ENCODE peak calls at places on chromosomes 3 and 15, in six cellular contexts. One of them, this sample, is unnamed.

GRCh38 chr3:156416846-156417581 is 137.9 kb downstream of the SSR3 start:
- DNase-seq in Daoy: no peak
- DNase-seq in fibroblast of lung: peak
- DNase-seq in hepatic stellate cell: no peak
- DNase-seq in CD4-positive, CD25-positive, alpha-beta regulatory T cell: no peak
- DNase-seq in stimulated activated naive CD4-positive, alpha-beta T cell: no peak
- DNase-seq in this sample: no peak

GRCh38 chr3:148466143-148466542 is 231.6 kb upstream of the AGTR1 start:
- DNase-seq in Daoy: peak
- DNase-seq in fibroblast of lung: peak
- DNase-seq in hepatic stellate cell: no peak
- DNase-seq in CD4-positive, CD25-positive, alpha-beta regulatory T cell: no peak
- DNase-seq in stimulated activated naive CD4-positive, alpha-beta T cell: no peak
- DNase-seq in this sample: no peak

GRCh38 chr3:169280010-169280585 is 383.4 kb downstream of the MECOM start:
- DNase-seq in Daoy: no peak
- DNase-seq in fibroblast of lung: peak
- DNase-seq in hepatic stellate cell: no peak
- DNase-seq in CD4-positive, CD25-positive, alpha-beta regulatory T cell: no peak
- DNase-seq in stimulated activated naive CD4-positive, alpha-beta T cell: no peak
- DNase-seq in this sample: no peak

GRCh38 chr3:104908761-104909160 is 457.9 kb upstream of the ALCAM start:
- DNase-seq in Daoy: no peak
- DNase-seq in fibroblast of lung: no peak
- DNase-seq in hepatic stellate cell: no peak
- DNase-seq in CD4-positive, CD25-positive, alpha-beta regulatory T cell: no peak
- DNase-seq in stimulated activated naive CD4-positive, alpha-beta T cell: no peak
- DNase-seq in this sample: no peak

GRCh38 chr3:67649681-67650080 is 4.7 kb downstream of the SUCLG2 start:
- DNase-seq in Daoy: no peak
- DNase-seq in fibroblast of lung: no peak
- DNase-seq in hepatic stellate cell: no peak
- DNase-seq in CD4-positive, CD25-positive, alpha-beta regulatory T cell: no peak
- DNase-seq in stimulated activated naive CD4-positive, alpha-beta T cell: no peak
- DNase-seq in this sample: no peak

GRCh38 chr15:71455878-71456277 is 340.6 kb downstream of the THSD4 start:
- DNase-seq in Daoy: no peak
- DNase-seq in fibroblast of lung: no peak
- DNase-seq in hepatic stellate cell: no peak
- DNase-seq in CD4-positive, CD25-positive, alpha-beta regulatory T cell: no peak
- DNase-seq in stimulated activated naive CD4-positive, alpha-beta T cell: no peak
- DNase-seq in this sample: no peak

GRCh38 chr15:41774873-41775417 is 661 bp downstream of the MAPKBP1 start:
- DNase-seq in Daoy: no peak
- DNase-seq in fibroblast of lung: no peak
- DNase-seq in hepatic stellate cell: no peak
- DNase-seq in CD4-positive, CD25-positive, alpha-beta regulatory T cell: no peak
- DNase-seq in stimulated activated naive CD4-positive, alpha-beta T cell: no peak
- DNase-seq in this sample: no peak

GRCh38 chr3:36906504-36907149 is 38.2 kb downstream of the TRANK1 start:
- DNase-seq in Daoy: no peak
- DNase-seq in fibroblast of lung: no peak
- DNase-seq in hepatic stellate cell: no peak
- DNase-seq in CD4-positive, CD25-positive, alpha-beta regulatory T cell: no peak
- DNase-seq in stimulated activated naive CD4-positive, alpha-beta T cell: no peak
- DNase-seq in this sample: no peak

GRCh38 chr15:90143176-90143655 is 40.9 kb upstream of the IDH2 start:
- DNase-seq in Daoy: peak
- DNase-seq in fibroblast of lung: peak
- DNase-seq in hepatic stellate cell: no peak
- DNase-seq in CD4-positive, CD25-positive, alpha-beta regulatory T cell: peak
- DNase-seq in stimulated activated naive CD4-positive, alpha-beta T cell: peak
- DNase-seq in this sample: no peak

GRCh38 chr3:151940481-151940880 is 67.0 kb downstream of the SUCNR1 start:
- DNase-seq in Daoy: no peak
- DNase-seq in fibroblast of lung: no peak
- DNase-seq in hepatic stellate cell: no peak
- DNase-seq in CD4-positive, CD25-positive, alpha-beta regulatory T cell: no peak
- DNase-seq in stimulated activated naive CD4-positive, alpha-beta T cell: no peak
- DNase-seq in this sample: no peak

GRCh38 chr3:101865751-101866509 is 16.6 kb downstream of the NFKBIZ start:
- DNase-seq in Daoy: no peak
- DNase-seq in fibroblast of lung: no peak
- DNase-seq in hepatic stellate cell: no peak
- DNase-seq in CD4-positive, CD25-positive, alpha-beta regulatory T cell: no peak
- DNase-seq in stimulated activated naive CD4-positive, alpha-beta T cell: no peak
- DNase-seq in this sample: no peak

GRCh38 chr15:70421197-70421482 is 323.4 kb upstream of the TLE3 start:
- DNase-seq in Daoy: no peak
- DNase-seq in fibroblast of lung: no peak
- DNase-seq in hepatic stellate cell: no peak
- DNase-seq in CD4-positive, CD25-positive, alpha-beta regulatory T cell: no peak
- DNase-seq in stimulated activated naive CD4-positive, alpha-beta T cell: no peak
- DNase-seq in this sample: no peak

GRCh38 chr15:74038707-74039655 is 43.4 kb downstream of the GOLGA6A start:
- DNase-seq in Daoy: no peak
- DNase-seq in fibroblast of lung: peak
- DNase-seq in hepatic stellate cell: no peak
- DNase-seq in CD4-positive, CD25-positive, alpha-beta regulatory T cell: no peak
- DNase-seq in stimulated activated naive CD4-positive, alpha-beta T cell: no peak
- DNase-seq in this sample: no peak

GRCh38 chr3:18679226-18679625 is 254.1 kb upstream of the SATB1 start:
- DNase-seq in Daoy: no peak
- DNase-seq in fibroblast of lung: no peak
- DNase-seq in hepatic stellate cell: no peak
- DNase-seq in CD4-positive, CD25-positive, alpha-beta regulatory T cell: no peak
- DNase-seq in stimulated activated naive CD4-positive, alpha-beta T cell: no peak
- DNase-seq in this sample: no peak

GRCh38 chr3:129046037-129046731 is 14.4 kb upstream of the GP9 start:
- DNase-seq in Daoy: no peak
- DNase-seq in fibroblast of lung: no peak
- DNase-seq in hepatic stellate cell: no peak
- DNase-seq in CD4-positive, CD25-positive, alpha-beta regulatory T cell: no peak
- DNase-seq in stimulated activated naive CD4-positive, alpha-beta T cell: peak
- DNase-seq in this sample: no peak

GRCh38 chr3:124759666-124760401 is 29.6 kb downstream of the UMPS start:
- DNase-seq in Daoy: no peak
- DNase-seq in fibroblast of lung: no peak
- DNase-seq in hepatic stellate cell: no peak
- DNase-seq in CD4-positive, CD25-positive, alpha-beta regulatory T cell: no peak
- DNase-seq in stimulated activated naive CD4-positive, alpha-beta T cell: no peak
- DNase-seq in this sample: no peak

GRCh38 chr3:185225080-185225479 is 28.8 kb downstream of the EHHADH start:
- DNase-seq in Daoy: no peak
- DNase-seq in fibroblast of lung: no peak
- DNase-seq in hepatic stellate cell: no peak
- DNase-seq in CD4-positive, CD25-positive, alpha-beta regulatory T cell: no peak
- DNase-seq in stimulated activated naive CD4-positive, alpha-beta T cell: no peak
- DNase-seq in this sample: no peak

GRCh38 chr3:30644615-30645014 is 38.2 kb downstream of the TGFBR2 start:
- DNase-seq in Daoy: no peak
- DNase-seq in fibroblast of lung: peak
- DNase-seq in hepatic stellate cell: peak
- DNase-seq in CD4-positive, CD25-positive, alpha-beta regulatory T cell: peak
- DNase-seq in stimulated activated naive CD4-positive, alpha-beta T cell: no peak
- DNase-seq in this sample: no peak

GRCh38 chr3:100207886-100208285 is 52.9 kb upstream of the TBC1D23 start:
- DNase-seq in Daoy: no peak
- DNase-seq in fibroblast of lung: peak
- DNase-seq in hepatic stellate cell: no peak
- DNase-seq in CD4-positive, CD25-positive, alpha-beta regulatory T cell: no peak
- DNase-seq in stimulated activated naive CD4-positive, alpha-beta T cell: no peak
- DNase-seq in this sample: no peak

GRCh38 chr3:34837848-34838741 is 801.2 kb upstream of the ARPP21 start:
- DNase-seq in Daoy: no peak
- DNase-seq in fibroblast of lung: peak
- DNase-seq in hepatic stellate cell: no peak
- DNase-seq in CD4-positive, CD25-positive, alpha-beta regulatory T cell: no peak
- DNase-seq in stimulated activated naive CD4-positive, alpha-beta T cell: no peak
- DNase-seq in this sample: no peak

GRCh38 chr3:9749333-9749662 is 454 bp upstream of the OGG1 start:
- DNase-seq in Daoy: no peak
- DNase-seq in fibroblast of lung: no peak
- DNase-seq in hepatic stellate cell: no peak
- DNase-seq in CD4-positive, CD25-positive, alpha-beta regulatory T cell: no peak
- DNase-seq in stimulated activated naive CD4-positive, alpha-beta T cell: no peak
- DNase-seq in this sample: no peak

GRCh38 chr3:194730369-194730768 is 44.7 kb downstream of the FAM43A start:
- DNase-seq in Daoy: peak
- DNase-seq in fibroblast of lung: peak
- DNase-seq in hepatic stellate cell: no peak
- DNase-seq in CD4-positive, CD25-positive, alpha-beta regulatory T cell: no peak
- DNase-seq in stimulated activated naive CD4-positive, alpha-beta T cell: no peak
- DNase-seq in this sample: no peak

GRCh38 chr3:128786434-128787020 is 60.5 kb downstream of the RAB7A start:
- DNase-seq in Daoy: no peak
- DNase-seq in fibroblast of lung: peak
- DNase-seq in hepatic stellate cell: peak
- DNase-seq in CD4-positive, CD25-positive, alpha-beta regulatory T cell: no peak
- DNase-seq in stimulated activated naive CD4-positive, alpha-beta T cell: no peak
- DNase-seq in this sample: peak

GRCh38 chr3:73656241-73656890 is 31.6 kb upstream of the PDZRN3 start:
- DNase-seq in Daoy: no peak
- DNase-seq in fibroblast of lung: peak
- DNase-seq in hepatic stellate cell: peak
- DNase-seq in CD4-positive, CD25-positive, alpha-beta regulatory T cell: no peak
- DNase-seq in stimulated activated naive CD4-positive, alpha-beta T cell: no peak
- DNase-seq in this sample: no peak

GRCh38 chr3:51436998-51437639 is 46.0 kb downstream of the RBM15B start:
- DNase-seq in Daoy: no peak
- DNase-seq in fibroblast of lung: peak
- DNase-seq in hepatic stellate cell: no peak
- DNase-seq in CD4-positive, CD25-positive, alpha-beta regulatory T cell: no peak
- DNase-seq in stimulated activated naive CD4-positive, alpha-beta T cell: no peak
- DNase-seq in this sample: no peak

GRCh38 chr3:142916611-142917010 is 27.7 kb upstream of the PCOLCE2 start:
- DNase-seq in Daoy: no peak
- DNase-seq in fibroblast of lung: no peak
- DNase-seq in hepatic stellate cell: no peak
- DNase-seq in CD4-positive, CD25-positive, alpha-beta regulatory T cell: no peak
- DNase-seq in stimulated activated naive CD4-positive, alpha-beta T cell: no peak
- DNase-seq in this sample: no peak

GRCh38 chr3:160134964-160135363 is 90.3 kb upstream of the C3orf80 start:
- DNase-seq in Daoy: no peak
- DNase-seq in fibroblast of lung: peak
- DNase-seq in hepatic stellate cell: no peak
- DNase-seq in CD4-positive, CD25-positive, alpha-beta regulatory T cell: no peak
- DNase-seq in stimulated activated naive CD4-positive, alpha-beta T cell: no peak
- DNase-seq in this sample: no peak

GRCh38 chr3:14351617-14352001 is 50.8 kb upstream of the SLC6A6 start:
- DNase-seq in Daoy: no peak
- DNase-seq in fibroblast of lung: no peak
- DNase-seq in hepatic stellate cell: no peak
- DNase-seq in CD4-positive, CD25-positive, alpha-beta regulatory T cell: no peak
- DNase-seq in stimulated activated naive CD4-positive, alpha-beta T cell: no peak
- DNase-seq in this sample: no peak

GRCh38 chr3:71703796-71704195 is 21.4 kb downstream of the EIF4E3 start:
- DNase-seq in Daoy: no peak
- DNase-seq in fibroblast of lung: no peak
- DNase-seq in hepatic stellate cell: no peak
- DNase-seq in CD4-positive, CD25-positive, alpha-beta regulatory T cell: no peak
- DNase-seq in stimulated activated naive CD4-positive, alpha-beta T cell: no peak
- DNase-seq in this sample: no peak

GRCh38 chr15:62758126-62758951 is 284.2 kb upstream of the TPM1 start:
- DNase-seq in Daoy: peak
- DNase-seq in fibroblast of lung: peak
- DNase-seq in hepatic stellate cell: peak
- DNase-seq in CD4-positive, CD25-positive, alpha-beta regulatory T cell: no peak
- DNase-seq in stimulated activated naive CD4-positive, alpha-beta T cell: no peak
- DNase-seq in this sample: peak

GRCh38 chr3:129534428-129535027 is 6.1 kb downstream of the RHO start:
- DNase-seq in Daoy: peak
- DNase-seq in fibroblast of lung: no peak
- DNase-seq in hepatic stellate cell: no peak
- DNase-seq in CD4-positive, CD25-positive, alpha-beta regulatory T cell: no peak
- DNase-seq in stimulated activated naive CD4-positive, alpha-beta T cell: no peak
- DNase-seq in this sample: no peak

GRCh38 chr3:37763338-37763737 is 98.3 kb upstream of the CTDSPL start:
- DNase-seq in Daoy: no peak
- DNase-seq in fibroblast of lung: no peak
- DNase-seq in hepatic stellate cell: no peak
- DNase-seq in CD4-positive, CD25-positive, alpha-beta regulatory T cell: no peak
- DNase-seq in stimulated activated naive CD4-positive, alpha-beta T cell: no peak
- DNase-seq in this sample: no peak

GRCh38 chr15:74322558-74323180 is 44.8 kb downstream of the CYP11A1 start:
- DNase-seq in Daoy: peak
- DNase-seq in fibroblast of lung: peak
- DNase-seq in hepatic stellate cell: peak
- DNase-seq in CD4-positive, CD25-positive, alpha-beta regulatory T cell: peak
- DNase-seq in stimulated activated naive CD4-positive, alpha-beta T cell: peak
- DNase-seq in this sample: peak

This sample was measured in amniotic stem cell.